ENCODE peak calls at places on chromosomes 12 and 14, in five cellular contexts. G is ovary, U is A673, M is stomach, F is iPS DF 6.9. X is an unnamed sample.

GRCh38 chr12:15629108-15629507 is 160.1 kb downstream of the EPS8 start:
- DNase-seq in U (peak; percentile 36), F (no peak), M (peak; percentile 28), G (peak; percentile 82), X (no peak)

GRCh38 chr12:27163048-27163715 is 80.8 kb upstream of the C12orf71 start:
- DNase-seq in F (no peak), M (no peak), U (no peak), G (no peak), X (no peak)

GRCh38 chr12:14948672-14949071 is 10.3 kb upstream of the ERP27 start:
- DNase-seq in U (peak; percentile 87), G (peak; percentile 41), F (no peak), M (no peak), X (no peak)

GRCh38 chr14:64754685-64755084 is 50.5 kb downstream of the PLEKHG3 start:
- DNase-seq in F (no peak), U (no peak), M (no peak), G (no peak), X (no peak)

GRCh38 chr12:75457191-75457590 is 23.4 kb upstream of the GLIPR1 start:
- DNase-seq in M (no peak), G (no peak), F (no peak), U (no peak), X (no peak)

GRCh38 chr12:42483534-42483857 is 106.0 kb downstream of the PRICKLE1 start:
- DNase-seq in F (no peak), M (no peak), U (peak; percentile 22), G (peak; percentile 67), X (no peak)

GRCh38 chr12:52207895-52208294 is 16.1 kb upstream of the KRT80 start:
- DNase-seq in M (peak; percentile 86), G (no peak), F (no peak), U (peak; percentile 24), X (no peak)

GRCh38 chr14:81519200-81519998 is 14.3 kb downstream of the SEL1L start:
- DNase-seq in U (no peak), M (no peak), G (no peak), F (no peak), X (no peak)

GRCh38 chr12:51663390-51663789 is 72.4 kb downstream of the SCN8A start:
- DNase-seq in F (no peak), G (no peak), M (no peak), U (no peak), X (no peak)

GRCh38 chr12:51662728-51663154 is 71.7 kb downstream of the SCN8A start:
- DNase-seq in U (no peak), F (no peak), M (no peak), G (no peak), X (no peak)

GRCh38 chr14:60649815-60650381 is 621 bp upstream of the SIX1 start:
- DNase-seq in U (peak; percentile 42), F (no peak), G (no peak), M (no peak), X (peak; percentile 54)

GRCh38 chr12:63882844-63883243 is 38.3 kb downstream of the SRGAP1 start:
- DNase-seq in M (no peak), F (no peak), U (peak; percentile 50), G (no peak), X (no peak)

GRCh38 chr12:130227641-130228040 is 65.4 kb downstream of the FZD10 start:
- DNase-seq in U (no peak), F (no peak), M (no peak), G (no peak), X (no peak)

GRCh38 chr14:64757601-64758000 is 53.4 kb downstream of the PLEKHG3 start:
- DNase-seq in M (no peak), G (no peak), F (no peak), U (no peak), X (no peak)

GRCh38 chr14:56341766-56342418 is 223.7 kb downstream of the PELI2 start:
- DNase-seq in G (no peak), U (no peak), M (no peak), F (no peak), X (no peak)

GRCh38 chr14:75142494-75142893 is 15.6 kb upstream of the NEK9 start:
- DNase-seq in M (no peak), G (no peak), U (no peak), F (no peak), X (no peak)

GRCh38 chr12:10018390-10018789 is 8.0 kb downstream of the CLEC12B start:
- DNase-seq in U (no peak), G (no peak), M (no peak), F (no peak), X (no peak)

GRCh38 chr14:69464379-69464778 is 20.1 kb upstream of the PLEKHD1 start:
- DNase-seq in M (no peak), G (no peak), F (no peak), U (no peak), X (no peak)

GRCh38 chr12:27179399-27180214 is 64.5 kb upstream of the STK38L start:
- DNase-seq in U (peak; percentile 79), M (no peak), G (no peak), F (no peak), X (no peak)

GRCh38 chr14:31829256-31829923 is 247.7 kb upstream of the ARHGAP5 start:
- DNase-seq in U (peak; percentile 54), G (no peak), F (no peak), M (no peak), X (no peak)

GRCh38 chr14:58280954-58281787 is 17.2 kb upstream of the ARID4A start:
- DNase-seq in G (no peak), M (no peak), F (no peak), U (peak; percentile 89), X (no peak)

GRCh38 chr12:92396647-92397258 is 251.1 kb upstream of the BTG1 start:
- DNase-seq in M (no peak), G (no peak), U (no peak), F (no peak), X (no peak)

GRCh38 chr12:3694673-3695072 is 58.2 kb downstream of the CRACR2A start:
- DNase-seq in M (no peak), G (no peak), U (no peak), F (no peak), X (no peak)

GRCh38 chr12:71947645-71948105 is 9.0 kb downstream of the TPH2 start:
- DNase-seq in G (no peak), F (peak; percentile 89), M (no peak), U (no peak), X (peak; percentile 89)

GRCh38 chr14:24605435-24606190 is 3.9 kb downstream of the GZMH start:
- DNase-seq in F (peak; percentile 18), U (peak; percentile 49), G (no peak), M (peak; percentile 53), X (peak; percentile 62)

GRCh38 chr12:119328111-119328510 is 6.4 kb upstream of the CCDC60 start:
- DNase-seq in U (peak; percentile 56), M (no peak), F (peak; percentile 54), G (peak; percentile 16), X (peak; percentile 6)

GRCh38 chr12:83432176-83432719 is 745.5 kb downstream of the TMTC2 start:
- DNase-seq in U (peak; percentile 8), G (no peak), M (no peak), F (no peak), X (no peak)

GRCh38 chr14:69005432-69006148 is 26.5 kb upstream of the ACTN1 start:
- DNase-seq in F (no peak), G (peak; percentile 74), M (peak; percentile 55), U (peak; percentile 62), X (no peak)

GRCh38 chr12:11730299-11731041 is 81.0 kb downstream of the ETV6 start:
- DNase-seq in F (no peak), G (no peak), U (no peak), M (peak; percentile 84), X (no peak)

GRCh38 chr12:93943766-93944165 is 204.6 kb upstream of the PLXNC1 start:
- DNase-seq in M (no peak), G (no peak), U (no peak), F (no peak), X (no peak)

GRCh38 chr12:132543298-132544172 is 53.6 kb downstream of the FBRSL1 start:
- DNase-seq in U (no peak), F (no peak), G (no peak), M (no peak), X (no peak)

GRCh38 chr12:12333980-12334709 is 15.9 kb downstream of the MANSC1 start:
- DNase-seq in M (peak; percentile 65), F (no peak), G (peak; percentile 43), U (peak; percentile 75), X (peak; percentile 84)

GRCh38 chr12:48017921-48018617 is 13.8 kb upstream of the COL2A1 start:
- DNase-seq in M (no peak), U (no peak), G (no peak), F (no peak), X (no peak)

GRCh38 chr12:48015954-48016353 is 11.7 kb upstream of the COL2A1 start:
- DNase-seq in F (no peak), M (no peak), G (no peak), U (no peak), X (no peak)

GRCh38 chr12:48016373-48017020 is 12.2 kb upstream of the COL2A1 start:
- DNase-seq in M (no peak), G (no peak), F (no peak), U (no peak), X (no peak)

GRCh38 chr12:48018618-48018995 is 14.3 kb upstream of the COL2A1 start:
- DNase-seq in U (no peak), F (no peak), M (no peak), G (no peak), X (no peak)

DNA sequence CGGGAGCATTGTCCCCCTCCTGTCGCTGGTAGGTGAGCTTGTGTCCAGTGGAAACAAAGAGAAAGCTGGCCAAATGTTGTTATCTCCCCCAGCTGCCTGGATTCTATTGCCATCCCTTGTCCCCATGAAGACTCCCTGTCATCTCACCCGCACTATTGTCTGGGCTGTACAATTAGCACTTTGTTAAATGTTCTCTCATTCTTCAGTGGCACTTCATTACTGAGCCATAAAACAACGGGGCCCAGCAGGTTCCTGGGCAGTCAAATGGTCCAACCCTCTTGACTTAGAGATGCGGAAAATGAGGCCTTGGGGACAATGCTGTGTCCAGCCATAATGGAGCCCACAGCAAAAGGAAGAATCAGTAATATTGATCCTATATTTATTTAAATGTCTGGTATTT is 13.2 kb upstream of the COL2A1 start:
- DNase-seq in U (no peak), M (no peak), F (no peak), G (no peak), X (no peak)
- H3K9me3 ChIP-seq in U (no peaks in the 10 kb centered on the region), M (no peaks in the 10 kb centered on the region), F (no peaks in the 10 kb centered on the region), G (no peaks in the 10 kb centered on the region), X (no peaks in the 10 kb centered on the region)

GRCh38 chr12:59665692-59666091 is 69.9 kb downstream of the SLC16A7 start:
- DNase-seq in M (no peak), F (no peak), G (no peak), U (no peak), X (no peak)
- H3K4me3 ChIP-seq in M (no peak overlapping the region), F (no peak overlapping the region), G (no peak overlapping the region), U (no peak overlapping the region), X (no peak overlapping the region)

GRCh38 chr14:78119440-78119839 is 50.7 kb upstream of the NRXN3 start:
- DNase-seq in U (no peak), F (no peak), M (no peak), G (no peak), X (no peak)
- H3K27me3 ChIP-seq in U (no peaks in the 10 kb centered on the region), F (no peaks in the 10 kb centered on the region), M (no peaks in the 10 kb centered on the region), G (no peaks in the 10 kb centered on the region), X (no peaks in the 10 kb centered on the region)

DNA sequence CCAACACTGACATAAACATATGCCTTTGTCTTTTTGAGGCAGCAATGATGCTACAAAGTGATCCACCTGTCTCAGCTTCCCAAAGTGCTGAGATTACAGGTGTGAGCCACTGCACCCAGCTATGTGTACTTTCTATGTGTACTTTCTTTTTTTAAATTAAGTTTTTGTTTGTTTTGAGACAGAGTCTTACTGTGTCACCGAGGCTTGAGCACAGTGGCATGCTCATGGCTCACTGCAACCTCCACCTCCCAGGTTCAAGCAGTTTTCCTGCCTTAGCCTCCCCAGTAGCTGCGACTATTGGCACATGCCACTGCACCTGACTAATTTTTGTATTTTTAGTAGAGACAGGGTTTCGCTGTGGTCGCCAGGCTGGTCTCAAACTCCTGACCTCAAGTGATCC is 172.5 kb upstream of the ALG10B start:
- DNase-seq in F (no peak), M (no peak), G (no peak), U (no peak), X (no peak)
- H3K9me3 ChIP-seq in F (peaks cover 9% of the 10 kb centered on the region), M (peaks cover 23% of the 10 kb centered on the region), G (no peaks in the 10 kb centered on the region), U (peaks cover 8% of the 10 kb centered on the region), X (no peaks in the 10 kb centered on the region)